ENCODE peak calls at places on chromosomes 1 and 21, in four cellular contexts. S is mesothelial cell of epicardium, H is B cell, T is fibroblast of mammary gland. F is an unnamed sample.

GRCh38 chr21:35528109-35529042 is 479.3 kb upstream of the RUNX1 start:
- DNase-seq in S (no peak), H (peak), T (no peak), F (no peak)

GRCh38 chr1:181129771-181130606 is 41.5 kb downstream of the IER5 start:
- DNase-seq in S (no peak), H (no peak), T (no peak), F (no peak)

GRCh38 chr1:77687519-77687906 is 5.1 kb upstream of the ZZZ3 start:
- DNase-seq in H (peak), T (peak), S (peak), F (no peak)

GRCh38 chr1:164836614-164837018 is 277.6 kb downstream of the PBX1 start:
- DNase-seq in H (no peak), S (no peak), T (no peak), F (no peak)

GRCh38 chr1:179082308-179083030 is 599 bp downstream of the TOR3A start:
- DNase-seq in T (no peak), H (peak), S (no peak), F (no peak)

GRCh38 chr21:32371913-32372314 is 20.9 kb downstream of the URB1 start:
- DNase-seq in H (no peak), T (peak), S (no peak), F (no peak)

GRCh38 chr1:28835237-28835650 is 23.3 kb downstream of the OPRD1 start:
- DNase-seq in S (no peak), H (no peak), T (no peak), F (no peak)

GRCh38 chr1:4851666-4852065 is 197.3 kb downstream of the AJAP1 start:
- DNase-seq in H (no peak), T (no peak), S (no peak), F (no peak)

DNA sequence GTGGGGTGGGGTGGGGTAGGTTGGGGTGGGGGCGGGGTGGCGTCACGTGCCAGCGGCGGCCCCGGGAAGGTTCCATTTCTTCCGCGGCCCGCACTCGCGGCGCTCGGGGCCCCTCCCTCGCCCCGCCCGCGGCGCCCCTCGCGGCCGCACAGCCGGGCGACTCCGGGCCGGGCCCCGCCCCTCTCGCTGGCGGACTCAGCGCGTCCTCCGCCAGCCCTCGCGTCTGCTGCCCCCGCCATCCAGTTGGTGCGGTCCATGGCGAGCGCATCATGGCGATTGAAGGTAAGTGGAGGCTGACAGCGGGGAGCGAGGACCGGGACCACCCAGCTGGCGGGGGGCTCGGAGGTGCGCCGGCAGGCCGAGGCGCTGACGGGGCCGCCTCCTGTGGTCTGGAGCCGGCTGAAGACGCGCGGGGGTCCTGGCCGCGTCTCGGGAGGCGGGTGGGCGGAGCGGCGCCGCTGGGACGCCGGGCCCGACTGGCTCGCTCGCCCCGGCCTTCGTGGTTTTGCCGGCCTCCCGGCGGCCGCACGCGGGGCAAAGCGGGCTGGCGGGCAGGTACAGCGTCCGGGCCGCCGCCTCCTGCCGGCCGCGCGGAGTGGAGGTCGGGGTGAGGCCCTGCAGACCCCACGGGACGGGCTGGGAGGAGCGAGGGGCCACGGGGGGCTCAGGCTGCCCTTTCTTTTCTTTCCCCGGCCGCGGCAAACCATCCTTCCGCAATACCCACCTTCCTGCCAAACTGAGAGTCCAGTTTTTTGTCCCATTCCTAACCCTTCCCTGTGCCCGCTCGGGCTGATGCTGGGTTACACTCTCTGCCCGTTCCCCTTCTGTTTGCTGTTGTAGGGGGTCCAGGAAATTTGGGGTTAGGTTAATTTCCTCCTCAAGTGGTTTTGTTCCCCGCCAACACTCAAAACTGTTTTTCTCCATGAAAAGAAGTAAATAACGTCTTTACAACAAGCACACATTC is at the start of gene SYT14:
- DNase-seq in S (peak), H (peak), T (no peak), F (no peak)
- TF ChIP-seq CTCF in S (no peak), H (no peak), T (no peak), F (peak)

DNA sequence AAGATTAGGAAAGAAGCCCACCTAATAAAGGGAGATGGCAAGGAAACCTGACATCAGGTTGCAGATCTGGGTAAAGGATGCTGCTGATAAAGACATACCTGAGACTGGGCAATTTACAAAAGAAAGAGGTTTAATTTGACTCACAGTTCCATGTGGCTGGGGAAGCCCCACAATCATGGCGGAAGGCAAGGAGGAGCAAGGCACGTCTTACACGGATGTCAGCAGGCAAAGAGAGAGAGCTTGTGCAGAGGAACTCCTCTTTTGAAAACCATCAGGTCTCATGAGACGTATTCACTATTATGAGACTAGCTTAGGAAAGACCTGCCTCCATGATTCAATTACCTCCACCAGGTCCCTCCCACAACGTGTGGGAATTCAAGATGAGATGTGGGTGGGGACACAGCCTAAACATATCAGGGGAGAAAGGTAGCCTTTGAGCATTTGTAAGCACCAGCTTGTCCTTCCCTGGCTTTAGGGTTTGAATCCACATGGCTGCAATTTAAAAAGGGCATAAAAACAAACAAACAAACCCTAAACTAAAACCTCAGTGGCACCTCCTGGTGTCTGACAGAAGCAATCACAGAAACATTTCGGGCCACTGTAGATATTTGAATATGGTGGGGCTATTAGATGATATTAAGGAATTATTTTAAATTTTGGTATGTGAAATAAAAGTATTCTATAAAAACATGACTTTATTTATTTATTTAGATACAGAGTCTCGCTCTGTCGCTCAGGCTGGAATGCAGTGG is 33.1 kb downstream of the SLC2A7 start:
- DNase-seq in T (no peak), S (no peak), H (no peak), F (no peak)
- TF ChIP-seq CTCF in T (peak), S (peak), H (no peak), F (peak)

GRCh38 chr1:152871731-152872126 is 6.4 kb upstream of the SMCP start:
- DNase-seq in S (no peak), H (no peak), T (no peak), F (no peak)

GRCh38 chr1:152866321-152866720 is 6.5 kb downstream of the LCE7A start:
- DNase-seq in S (no peak), H (no peak), T (no peak), F (no peak)

GRCh38 chr1:152873495-152873894 is 4.6 kb upstream of the SMCP start:
- DNase-seq in T (peak), S (no peak), H (no peak), F (no peak)

GRCh38 chr1:152869808-152870419 is 8.2 kb upstream of the SMCP start:
- DNase-seq in S (peak), T (peak), H (peak), F (no peak)

GRCh38 chr1:152870831-152871730 is 7.0 kb upstream of the SMCP start:
- DNase-seq in T (peak), S (no peak), H (peak), F (no peak)
- TF ChIP-seq CTCF in T (peak), S (peak), H (no peak), F (peak)

DNA sequence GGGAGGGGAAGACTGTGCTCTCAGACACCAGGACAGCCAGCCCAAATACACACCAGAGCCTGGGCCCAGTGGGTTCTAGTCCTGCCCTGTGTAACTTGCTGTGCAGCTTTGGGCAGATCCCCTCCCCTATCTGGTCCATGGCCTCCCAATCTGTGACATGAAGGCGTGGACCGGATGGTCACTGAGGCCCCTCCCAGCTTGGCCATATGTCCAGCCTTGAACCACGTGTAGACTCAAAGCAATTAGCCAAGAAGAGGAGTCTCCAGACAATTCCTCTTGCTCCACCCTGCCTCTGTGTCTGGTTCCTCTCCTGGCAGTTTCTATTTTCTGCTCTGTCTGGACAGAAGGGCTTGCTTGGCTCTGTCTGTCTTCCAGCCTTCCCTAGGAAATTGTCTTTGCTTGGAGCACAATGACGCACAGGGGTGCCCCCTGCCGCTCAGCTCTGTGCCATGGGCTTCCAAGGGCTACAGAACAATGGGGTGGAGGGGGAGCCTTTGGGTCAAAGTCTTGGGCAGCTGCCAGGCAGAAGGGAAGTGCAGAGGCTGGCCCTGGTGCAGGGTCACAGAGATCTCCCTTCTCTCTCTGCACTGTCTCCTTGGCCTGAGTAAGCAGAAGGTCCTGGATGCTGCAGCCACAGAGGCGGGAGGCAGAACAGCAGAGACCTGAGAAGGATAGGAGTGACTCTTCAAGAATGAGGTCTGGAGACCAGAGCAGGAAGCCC is 66.1 kb downstream of the TENT5C start:
- DNase-seq in S (no peak), T (peak), H (peak), F (peak)
- TF ChIP-seq CTCF in S (no peak), T (peak), H (no peak), F (peak)

GRCh38 chr1:23394176-23394575 is 24.5 kb upstream of the ZNF436 start:
- DNase-seq in T (peak), H (no peak), S (no peak), F (no peak)

GRCh38 chr1:23393706-23394105 is 24.1 kb upstream of the ZNF436 start:
- DNase-seq in H (no peak), S (no peak), T (peak), F (no peak)

GRCh38 chr1:23395162-23395724 is 25.6 kb upstream of the ZNF436 start:
- DNase-seq in H (no peak), S (no peak), T (no peak), F (no peak)

GRCh38 chr1:23395849-23396248 is 26.2 kb upstream of the ZNF436 start:
- DNase-seq in S (no peak), H (no peak), T (no peak), F (no peak)

DNA sequence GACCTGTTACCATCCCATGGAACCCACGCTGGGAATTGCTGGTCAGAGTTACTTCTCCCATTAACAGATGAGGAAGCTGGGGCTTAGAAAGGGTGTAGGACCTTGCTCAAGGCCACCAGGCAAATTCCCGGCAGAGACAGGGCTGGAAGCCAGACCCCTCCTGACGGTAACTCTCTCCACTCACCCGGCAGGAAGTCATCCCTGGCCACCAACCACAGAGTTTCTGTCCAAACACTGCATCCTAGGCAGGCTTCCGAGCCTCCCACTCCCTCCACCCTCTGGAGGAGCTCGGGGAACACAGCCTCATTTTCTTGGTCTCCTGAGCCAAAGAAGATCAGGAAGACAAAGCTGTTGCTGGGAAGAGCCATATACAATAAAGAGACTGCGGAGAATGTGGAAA is 25.0 kb upstream of the ZNF436 start:
- DNase-seq in T (peak), H (no peak), S (no peak), F (no peak)
- TF ChIP-seq CTCF in T (peak), H (no peak), S (no peak), F (no peak)

GRCh38 chr1:1573843-1574720 is 581 bp downstream of the SSU72 start:
- DNase-seq in H (peak), S (peak), T (peak), F (peak)
- TF ChIP-seq CTCF in H (no peak), S (no peak), T (peak), F (peak)

GRCh38 chr1:26537951-26538352 is 8.4 kb downstream of the RPS6KA1 start:
- DNase-seq in T (peak), S (no peak), H (peak), F (no peak)
- TF ChIP-seq CTCF in T (peak), S (no peak), H (no peak), F (peak)

GRCh38 chr21:38380391-38381137 is 117.7 kb downstream of the ERG start:
- DNase-seq in H (no peak), T (peak), S (no peak), F (no peak)
- TF ChIP-seq CTCF in H (no peak), T (peak), S (peak), F (peak)